ENCODE peak calls at places on chromosome 16, in four cellular contexts. One of them, this sample, is unnamed.

GRCh38 chr16:30602595-30603277 is 7.5 kb downstream of the ZNF689 start:
- DNase-seq in AG04450: no peak
- DNase-seq in NCI-H460: no peak
- DNase-seq in T-helper 17 cell: no peak
- DNase-seq in this sample: no peak

GRCh38 chr16:89048087-89048729 is 45.4 kb upstream of the ACSF3 start:
- DNase-seq in AG04450: no peak
- DNase-seq in NCI-H460: no peak
- DNase-seq in T-helper 17 cell: no peak
- DNase-seq in this sample: no peak

GRCh38 chr16:31072540-31073072 is 1.4 kb downstream of the ZNF668 start:
- DNase-seq in AG04450: no peak
- DNase-seq in NCI-H460: peak
- DNase-seq in T-helper 17 cell: no peak
- DNase-seq in this sample: no peak

GRCh38 chr16:89711601-89712475 is 8.9 kb downstream of the VPS9D1 start:
- DNase-seq in AG04450: no peak
- DNase-seq in NCI-H460: peak
- DNase-seq in T-helper 17 cell: peak
- DNase-seq in this sample: no peak

GRCh38 chr16:17173134-17173729 is 297.5 kb downstream of the XYLT1 start:
- DNase-seq in AG04450: peak
- DNase-seq in NCI-H460: no peak
- DNase-seq in T-helper 17 cell: no peak
- DNase-seq in this sample: no peak

GRCh38 chr16:88287219-88287618 is 95.5 kb upstream of the ZNF469 start:
- DNase-seq in AG04450: no peak
- DNase-seq in NCI-H460: peak
- DNase-seq in T-helper 17 cell: no peak
- DNase-seq in this sample: no peak

GRCh38 chr16:89170346-89171215 is 967 bp upstream of the CDH15 start:
- DNase-seq in AG04450: no peak
- DNase-seq in NCI-H460: no peak
- DNase-seq in T-helper 17 cell: no peak
- DNase-seq in this sample: no peak

GRCh38 chr16:6645758-6646423 is 686.8 kb upstream of the RBFOX1 start:
- DNase-seq in AG04450: no peak
- DNase-seq in NCI-H460: no peak
- DNase-seq in T-helper 17 cell: no peak
- DNase-seq in this sample: no peak

GRCh38 chr16:9297437-9298113 is 206.1 kb downstream of the HAPSTR1 start:
- DNase-seq in AG04450: no peak
- DNase-seq in NCI-H460: no peak
- DNase-seq in T-helper 17 cell: no peak
- DNase-seq in this sample: no peak

GRCh38 chr16:56749806-56750491 is 20.0 kb downstream of the NUP93 start:
- DNase-seq in AG04450: no peak
- DNase-seq in NCI-H460: no peak
- DNase-seq in T-helper 17 cell: no peak
- DNase-seq in this sample: no peak

GRCh38 chr16:19173649-19174383 is 5.8 kb downstream of the SYT17 start:
- DNase-seq in AG04450: no peak
- DNase-seq in NCI-H460: no peak
- DNase-seq in T-helper 17 cell: no peak
- DNase-seq in this sample: no peak

GRCh38 chr16:13767215-13767614 is 152.7 kb upstream of the ERCC4 start:
- DNase-seq in AG04450: no peak
- DNase-seq in NCI-H460: no peak
- DNase-seq in T-helper 17 cell: no peak
- DNase-seq in this sample: no peak

GRCh38 chr16:49876716-49877129 is 20.8 kb upstream of the ZNF423 start:
- DNase-seq in AG04450: no peak
- DNase-seq in NCI-H460: no peak
- DNase-seq in T-helper 17 cell: no peak
- DNase-seq in this sample: no peak

GRCh38 chr16:50505714-50506542 is 42.3 kb upstream of the NKD1 start:
- DNase-seq in AG04450: no peak
- DNase-seq in NCI-H460: no peak
- DNase-seq in T-helper 17 cell: no peak
- DNase-seq in this sample: no peak

GRCh38 chr16:13856811-13857511 is 63.0 kb upstream of the ERCC4 start:
- DNase-seq in AG04450: no peak
- DNase-seq in NCI-H460: no peak
- DNase-seq in T-helper 17 cell: no peak
- DNase-seq in this sample: no peak

GRCh38 chr16:73020409-73020884 is 27.5 kb downstream of the ZFHX3 start:
- DNase-seq in AG04450: peak
- DNase-seq in NCI-H460: peak
- DNase-seq in T-helper 17 cell: no peak
- DNase-seq in this sample: no peak

GRCh38 chr16:88782454-88783390 is 2.3 kb downstream of the PIEZO1 start:
- DNase-seq in AG04450: no peak
- DNase-seq in NCI-H460: no peak
- DNase-seq in T-helper 17 cell: peak
- DNase-seq in this sample: no peak

GRCh38 chr16:49342336-49343265 is 31.0 kb upstream of the C16orf78 start:
- DNase-seq in AG04450: no peak
- DNase-seq in NCI-H460: no peak
- DNase-seq in T-helper 17 cell: no peak
- DNase-seq in this sample: no peak

GRCh38 chr16:5059386-5060072 is 6.2 kb downstream of the C16orf89 start:
- DNase-seq in AG04450: no peak
- DNase-seq in NCI-H460: no peak
- DNase-seq in T-helper 17 cell: no peak
- DNase-seq in this sample: no peak

GRCh38 chr16:81401035-81401950 is 43.3 kb upstream of the CMIP start:
- DNase-seq in AG04450: peak
- DNase-seq in NCI-H460: peak
- DNase-seq in T-helper 17 cell: no peak
- DNase-seq in this sample: no peak

GRCh38 chr16:73228649-73229048 is 180.7 kb upstream of the ZFHX3 start:
- DNase-seq in AG04450: peak
- DNase-seq in NCI-H460: no peak
- DNase-seq in T-helper 17 cell: no peak
- DNase-seq in this sample: no peak

GRCh38 chr16:75208861-75209505 is 2.0 kb upstream of the CTRB2 start:
- DNase-seq in AG04450: no peak
- DNase-seq in NCI-H460: no peak
- DNase-seq in T-helper 17 cell: no peak
- DNase-seq in this sample: no peak

GRCh38 chr16:89187337-89188063 is 12.8 kb downstream of the SLC22A31 start:
- DNase-seq in AG04450: no peak
- DNase-seq in NCI-H460: no peak
- DNase-seq in T-helper 17 cell: no peak
- DNase-seq in this sample: no peak

GRCh38 chr16:67399218-67399733 is 6.0 kb upstream of the TPPP3 start:
- DNase-seq in AG04450: no peak
- DNase-seq in NCI-H460: no peak
- DNase-seq in T-helper 17 cell: no peak
- DNase-seq in this sample: peak

GRCh38 chr16:78871241-78871640 is 729.3 kb downstream of the MAF start:
- DNase-seq in AG04450: no peak
- DNase-seq in NCI-H460: no peak
- DNase-seq in T-helper 17 cell: no peak
- DNase-seq in this sample: no peak

GRCh38 chr16:427295-427694 is 1.8 kb downstream of the RAB11FIP3 start:
- DNase-seq in AG04450: no peak
- DNase-seq in NCI-H460: no peak
- DNase-seq in T-helper 17 cell: no peak
- DNase-seq in this sample: no peak

GRCh38 chr16:84940670-84941551 is 70.4 kb downstream of the ZDHHC7 start:
- DNase-seq in AG04450: no peak
- DNase-seq in NCI-H460: no peak
- DNase-seq in T-helper 17 cell: no peak
- DNase-seq in this sample: no peak

GRCh38 chr16:9929313-9929712 is 252.9 kb downstream of the GRIN2A start:
- DNase-seq in AG04450: no peak
- DNase-seq in NCI-H460: no peak
- DNase-seq in T-helper 17 cell: no peak
- DNase-seq in this sample: no peak

GRCh38 chr16:49352923-49353322 is 20.7 kb upstream of the C16orf78 start:
- DNase-seq in AG04450: no peak
- DNase-seq in NCI-H460: peak
- DNase-seq in T-helper 17 cell: no peak
- DNase-seq in this sample: no peak

GRCh38 chr16:52114414-52114813 is 432.5 kb downstream of the TOX3 start:
- DNase-seq in AG04450: no peak
- DNase-seq in NCI-H460: no peak
- DNase-seq in T-helper 17 cell: no peak
- DNase-seq in this sample: no peak

GRCh38 chr16:24729967-24730815 is 740 bp downstream of the TNRC6A start:
- DNase-seq in AG04450: no peak
- DNase-seq in NCI-H460: no peak
- DNase-seq in T-helper 17 cell: no peak
- DNase-seq in this sample: no peak

GRCh38 chr16:88530051-88530857 is 39.9 kb upstream of the ZC3H18 start:
- DNase-seq in AG04450: no peak
- DNase-seq in NCI-H460: no peak
- DNase-seq in T-helper 17 cell: no peak
- DNase-seq in this sample: no peak

GRCh38 chr16:68367891-68368601 is 57.2 kb downstream of the PRMT7 start:
- DNase-seq in AG04450: no peak
- DNase-seq in NCI-H460: no peak
- DNase-seq in T-helper 17 cell: no peak
- DNase-seq in this sample: no peak

GRCh38 chr16:2458887-2459646 is 842 bp upstream of the TEDC2 start:
- DNase-seq in AG04450: no peak
- DNase-seq in NCI-H460: no peak
- DNase-seq in T-helper 17 cell: no peak
- DNase-seq in this sample: no peak

GRCh38 chr16:4578961-4579530 is 22.9 kb downstream of the C16orf96 start:
- DNase-seq in AG04450: no peak
- DNase-seq in NCI-H460: no peak
- DNase-seq in T-helper 17 cell: no peak
- DNase-seq in this sample: no peak

GRCh38 chr16:80610489-80611156 is 69.8 kb downstream of the DYNLRB2 start:
- DNase-seq in AG04450: no peak
- DNase-seq in NCI-H460: no peak
- DNase-seq in T-helper 17 cell: no peak
- DNase-seq in this sample: no peak

GRCh38 chr16:84461504-84462295 is 42.8 kb downstream of the MEAK7 start:
- DNase-seq in AG04450: no peak
- DNase-seq in NCI-H460: no peak
- DNase-seq in T-helper 17 cell: no peak
- DNase-seq in this sample: no peak

GRCh38 chr16:72072514-72073342 is 9.7 kb downstream of the HPR start:
- DNase-seq in AG04450: no peak
- DNase-seq in NCI-H460: no peak
- DNase-seq in T-helper 17 cell: no peak
- DNase-seq in this sample: peak

GRCh38 chr16:50326835-50327465 is 41.8 kb downstream of the BRD7 start:
- DNase-seq in AG04450: no peak
- DNase-seq in NCI-H460: peak
- DNase-seq in T-helper 17 cell: no peak
- DNase-seq in this sample: no peak